ENCODE peak calls at places on chromosomes 16 and 17, in seven cellular contexts. Q, A, V, C, O, G and X are unnamed samples. For H3K27me3, the result is how much of the 10 kb centered on the place peaks cover.

GRCh38 chr17:82358467-82359350 is at the start of gene TEX19:
- DNase-seq in C (no peak), A (no peak), Q (no peak), O (peak), V (peak), G (no peak), X (no peak)

GRCh38 chr16:31466381-31466841 is 5.5 kb upstream of the TGFB1I1 start:
- DNase-seq in G (no peak), Q (no peak), O (no peak), V (peak), C (no peak), A (no peak), X (no peak)

GRCh38 chr17:31579265-31579664 is 187.8 kb downstream of the RAB11FIP4 start:
- DNase-seq in O (no peak), A (no peak), V (no peak), C (peak), Q (no peak), G (no peak), X (no peak)

GRCh38 chr17:33927732-33928133 is 327.4 kb upstream of the CCL2 start:
- DNase-seq in Q (no peak), V (peak), C (no peak), O (peak), A (no peak), G (no peak), X (no peak)

GRCh38 chr16:54930034-54930938 is at the start of gene IRX5:
- DNase-seq in C (peak), V (peak), O (peak), G (peak), Q (peak), A (peak), X (peak)

GRCh38 chr17:61285483-61286320 is 113.9 kb upstream of the TBX2 start:
- DNase-seq in C (no peak), V (no peak), O (peak), G (no peak), Q (no peak), A (no peak), X (no peak)

GRCh38 chr17:81399481-81400153 is 4.4 kb downstream of the BAHCC1 start:
- DNase-seq in V (peak), O (peak), Q (no peak), A (no peak), C (no peak), G (no peak), X (no peak)

GRCh38 chr16:50067290-50067853 is 1.6 kb downstream of the HEATR3 start:
- DNase-seq in G (no peak), C (no peak), A (peak), V (no peak), O (peak), Q (no peak), X (peak)

GRCh38 chr16:21083729-21084268 is 66.8 kb downstream of the DNAH3 start:
- DNase-seq in O (peak), C (no peak), Q (peak), A (peak), V (peak), G (no peak), X (peak)

GRCh38 chr17:6276711-6277110 is 158.2 kb downstream of the AIPL1 start:
- DNase-seq in O (peak), Q (no peak), G (no peak), C (no peak), V (no peak), A (no peak), X (no peak)

GRCh38 chr16:85536073-85536410 is 77.1 kb upstream of the GSE1 start:
- DNase-seq in A (no peak), V (no peak), O (no peak), C (no peak), Q (no peak), G (no peak), X (peak)

GRCh38 chr16:54968769-54969168 is 38.1 kb downstream of the IRX5 start:
- DNase-seq in C (no peak), Q (no peak), V (no peak), A (no peak), G (no peak), O (no peak), X (no peak)

GRCh38 chr16:83887088-83887487 is 11.8 kb upstream of the MLYCD start:
- DNase-seq in G (no peak), Q (no peak), O (peak), A (peak), V (no peak), C (no peak), X (peak)

GRCh38 chr17:63985387-63986140 is 12.6 kb upstream of the PRR29 start:
- DNase-seq in V (peak), A (no peak), Q (no peak), C (no peak), O (peak), G (no peak), X (no peak)

GRCh38 chr16:15403392-15403995 is 7.9 kb downstream of the MPV17L start:
- DNase-seq in G (no peak), C (no peak), A (no peak), V (no peak), Q (no peak), O (peak), X (no peak)

GRCh38 chr16:89720520-89720858 is 209 bp downstream of the VPS9D1 start:
- DNase-seq in G (no peak), O (peak), Q (no peak), A (no peak), V (peak), C (no peak), X (no peak)

GRCh38 chr16:67207857-67208524 is 9.1 kb downstream of the ELMO3 start:
- DNase-seq in C (no peak), O (no peak), V (no peak), A (no peak), G (no peak), Q (no peak), X (no peak)

GRCh38 chr17:9020096-9020823 is 1.1 kb upstream of the NTN1 start:
- DNase-seq in V (no peak), C (no peak), G (no peak), Q (no peak), A (no peak), O (no peak), X (no peak)

GRCh38 chr17:4788807-4789700 is at the start of gene GLTPD2:
- DNase-seq in Q (no peak), V (no peak), O (peak), C (no peak), G (no peak), A (no peak), X (no peak)

GRCh38 chr16:85753559-85753958 is 2.7 kb upstream of the C16orf74 start:
- DNase-seq in O (no peak), V (no peak), G (no peak), C (no peak), Q (no peak), A (no peak), X (no peak)

GRCh38 chr16:15641753-15642556 is 999 bp downstream of the MARF1 start:
- DNase-seq in V (no peak), G (no peak), C (no peak), Q (no peak), O (no peak), A (no peak), X (no peak)

GRCh38 chr17:4162775-4163498 is 19.9 kb downstream of the CYB5D2 start:
- DNase-seq in O (no peak), G (no peak), Q (no peak), A (no peak), V (no peak), C (no peak), X (peak)

GRCh38 chr17:82332669-82333278 is 792 bp downstream of the SECTM1 start:
- DNase-seq in Q (no peak), V (peak), G (no peak), C (no peak), O (peak), A (peak), X (peak)

GRCh38 chr16:6482861-6483530 is 849.6 kb upstream of the RBFOX1 start:
- DNase-seq in G (no peak), A (no peak), O (peak), C (no peak), Q (no peak), V (no peak), X (no peak)

GRCh38 chr17:61986898-61987297 is 59.1 kb upstream of the INTS2 start:
- DNase-seq in O (no peak), A (no peak), V (no peak), Q (no peak), G (no peak), C (no peak), X (no peak)

GRCh38 chr17:79657861-79658810 is 47.3 kb upstream of the RBFOX3 start:
- DNase-seq in A (no peak), Q (no peak), G (peak), V (no peak), O (no peak), C (no peak), X (no peak)

GRCh38 chr16:867421-868385 is 67.2 kb upstream of the GNG13 start:
- DNase-seq in V (no peak), C (no peak), A (no peak), G (no peak), O (no peak), Q (no peak), X (no peak)

GRCh38 chr17:57925361-57925990 is 29.7 kb downstream of the CUEDC1 start:
- DNase-seq in Q (no peak), O (no peak), V (no peak), A (no peak), C (no peak), G (no peak), X (no peak)

GRCh38 chr16:85310868-85311585 is 198.8 kb upstream of the CIBAR2 start:
- DNase-seq in V (peak), A (no peak), G (no peak), O (peak), C (no peak), Q (no peak), X (no peak)

GRCh38 chr17:76365256-76365903 is 11.7 kb upstream of the PRPSAP1 start:
- DNase-seq in V (no peak), G (no peak), Q (no peak), A (peak), C (no peak), O (peak), X (no peak)

GRCh38 chr17:30363715-30364202 is 15.0 kb upstream of the CPD start:
- DNase-seq in G (no peak), O (no peak), V (no peak), A (no peak), C (no peak), Q (no peak), X (peak)

GRCh38 chr16:80265624-80266306 is 275.0 kb upstream of the DYNLRB2 start:
- DNase-seq in O (no peak), V (no peak), C (no peak), G (no peak), Q (no peak), A (no peak), X (no peak)

GRCh38 chr17:57999496-58000017 is 7.5 kb downstream of the SRSF1 start:
- DNase-seq in Q (no peak), C (no peak), O (peak), G (no peak), A (peak), V (no peak), X (no peak)

GRCh38 chr17:41492771-41493170 is 3.1 kb upstream of the KRT36 start:
- DNase-seq in C (no peak), Q (no peak), V (no peak), G (no peak), A (no peak), O (no peak), X (no peak)

GRCh38 chr17:60077672-60078519 is 825 bp downstream of the HEATR6 start:
- DNase-seq in C (no peak), V (no peak), A (no peak), O (no peak), Q (no peak), G (no peak), X (no peak)

DNA sequence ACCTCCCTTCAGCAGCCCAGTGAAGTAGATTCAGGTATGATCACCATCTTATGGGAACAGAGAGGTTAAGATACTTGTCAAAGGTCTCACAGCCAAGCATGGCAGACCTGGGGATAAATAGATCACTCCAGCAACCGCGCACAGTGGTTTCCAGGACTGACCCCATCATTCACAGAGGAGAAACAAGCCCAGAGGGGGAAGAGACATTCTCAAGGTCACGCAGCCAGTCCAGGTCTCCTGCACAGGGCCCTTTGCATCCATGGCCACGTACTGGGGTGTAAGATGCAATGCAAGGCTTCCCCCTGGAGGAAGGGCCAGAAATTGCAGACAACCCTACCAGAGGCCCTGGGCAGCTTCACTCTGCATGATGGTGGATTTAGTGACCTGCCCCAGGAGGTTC is 19.9 kb downstream of the TLE7 start:
- DNase-seq in G (no peak), C (no peak), Q (no peak), A (peak), O (peak), V (peak), X (no peak)
- H3K27me3 ChIP-seq in G (under half), C (under half), Q (under half), A (under half), O (under half), V (half or more), X (under half)

GRCh38 chr17:38454528-38454927 is 26.3 kb downstream of the ARHGAP23 start:
- DNase-seq in G (no peak), O (no peak), V (no peak), Q (no peak), A (peak), C (peak), X (no peak)
- TF ChIP-seq POLR2AphosphoS5 in G (no peak), O (no peak), V (no peak), Q (no peak), A (peak), C (peak), X (no peak)

GRCh38 chr17:43549496-43549895 is 3.4 kb upstream of the ETV4 start:
- DNase-seq in Q (no peak), G (no peak), O (peak), A (no peak), V (no peak), C (no peak), X (no peak)
- H3K27me3 ChIP-seq in Q (under half), G (under half), O (under half), A (under half), V (under half), C (under half), X (under half)

GRCh38 chr17:1769826-1770477 is 8.1 kb downstream of the SERPINF1 start:
- DNase-seq in G (no peak), C (peak), A (no peak), O (peak), V (no peak), Q (no peak), X (no peak)
- TF ChIP-seq POLR2AphosphoS5 in G (peak), C (peak), A (no peak), O (no peak), V (no peak), Q (no peak), X (no peak)

GRCh38 chr17:65488665-65489064 is 72.8 kb downstream of the AXIN2 start:
- DNase-seq in Q (no peak), A (no peak), O (no peak), C (no peak), V (no peak), G (no peak), X (no peak)
- H3K27me3 ChIP-seq in Q (under half), A (under half), O (under half), C (under half), V (under half), G (under half), X (under half)

GRCh38 chr17:20852541-20853370 is 190.1 kb downstream of the USP22 start:
- DNase-seq in Q (no peak), V (no peak), C (no peak), A (no peak), G (no peak), O (peak), X (peak)
- TF ChIP-seq POLR2AphosphoS5 in Q (no peak), V (no peak), C (no peak), A (no peak), G (no peak), O (no peak), X (no peak)

DNA sequence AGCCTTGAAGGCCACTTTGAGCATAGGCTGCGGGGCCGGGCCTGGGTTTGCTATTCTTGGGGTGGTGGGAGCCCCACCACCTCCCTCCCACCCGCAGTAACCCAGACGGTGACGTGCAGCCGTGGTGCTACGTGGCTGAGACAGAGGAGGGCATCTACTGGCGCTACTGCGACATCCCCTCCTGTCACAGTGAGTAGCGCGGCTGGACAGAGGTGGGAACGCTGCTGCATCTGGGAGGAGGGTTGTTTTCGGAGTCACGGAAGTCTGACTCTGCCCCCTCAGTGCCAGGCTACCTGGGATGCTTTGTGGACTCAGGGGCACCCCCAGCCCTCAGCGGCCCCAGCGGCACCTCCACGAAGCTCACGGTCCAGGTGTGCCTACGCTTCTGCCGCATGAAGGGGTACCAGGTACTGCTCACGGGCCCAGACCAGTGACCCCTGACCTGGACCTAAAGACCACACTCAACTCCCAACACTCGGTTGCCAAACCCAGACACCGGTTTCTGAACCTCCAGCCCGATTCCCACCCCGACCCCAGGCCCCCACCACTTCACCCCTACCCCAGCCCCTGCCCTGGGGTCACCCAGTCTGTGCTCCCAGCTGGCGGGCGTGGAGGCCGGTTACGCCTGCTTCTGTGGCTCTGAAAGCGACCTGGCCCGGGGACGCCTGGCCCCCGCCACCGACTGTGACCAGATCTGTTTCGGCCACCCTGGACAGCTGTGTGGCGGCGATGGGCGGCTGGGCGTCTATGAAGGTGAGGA is 2.1 kb downstream of the KREMEN2 start:
- DNase-seq in A (no peak), Q (no peak), O (no peak), V (no peak), C (no peak), G (no peak), X (no peak)
- H3K27me3 ChIP-seq in A (under half), Q (under half), O (half or more), V (under half), C (half or more), G (half or more), X (under half)